ENCODE peak calls at places on chromosome 18, in ten cellular contexts. One of them, this sample, is unnamed.

GRCh38 chr18:52156166-52156565 is 183.8 kb upstream of the DCC start:
- DNase-seq in GM20000: no peak
- DNase-seq in NCI-H2029: no peak
- DNase-seq in anterior cingulate cortex: no peak
- DNase-seq in renal cortical epithelial cell: peak
- DNase-seq in NCI-H1092: no peak
- DNase-seq in activated gamma-delta T cell treated with Interleukin-2 at 50 U/mL for 16 hours: no peak
- DNase-seq in HT1080: no peak
- DNase-seq in 8988T: no peak
- DNase-seq in activated T-cell treated with anti-CD3 and anti-CD28 coated beads for 1 hour: no peak
- DNase-seq in this sample: no peak

GRCh38 chr18:59008302-59008974 is 131.2 kb upstream of the SEC11C start:
- DNase-seq in GM20000: no peak
- DNase-seq in NCI-H2029: no peak
- DNase-seq in anterior cingulate cortex: no peak
- DNase-seq in renal cortical epithelial cell: peak
- DNase-seq in NCI-H1092: no peak
- DNase-seq in activated gamma-delta T cell treated with Interleukin-2 at 50 U/mL for 16 hours: no peak
- DNase-seq in HT1080: peak
- DNase-seq in 8988T: no peak
- DNase-seq in activated T-cell treated with anti-CD3 and anti-CD28 coated beads for 1 hour: no peak
- DNase-seq in this sample: no peak

GRCh38 chr18:45142868-45143267 is 462.2 kb downstream of the SETBP1 start:
- DNase-seq in GM20000: no peak
- DNase-seq in NCI-H2029: no peak
- DNase-seq in anterior cingulate cortex: no peak
- DNase-seq in renal cortical epithelial cell: no peak
- DNase-seq in NCI-H1092: no peak
- DNase-seq in activated gamma-delta T cell treated with Interleukin-2 at 50 U/mL for 16 hours: no peak
- DNase-seq in HT1080: no peak
- DNase-seq in 8988T: no peak
- DNase-seq in activated T-cell treated with anti-CD3 and anti-CD28 coated beads for 1 hour: no peak
- DNase-seq in this sample: no peak

GRCh38 chr18:76973512-76974302 is 151.3 kb downstream of the ZNF236 start:
- DNase-seq in GM20000: no peak
- DNase-seq in NCI-H2029: no peak
- DNase-seq in anterior cingulate cortex: no peak
- DNase-seq in renal cortical epithelial cell: no peak
- DNase-seq in NCI-H1092: no peak
- DNase-seq in activated gamma-delta T cell treated with Interleukin-2 at 50 U/mL for 16 hours: no peak
- DNase-seq in HT1080: no peak
- DNase-seq in 8988T: no peak
- DNase-seq in activated T-cell treated with anti-CD3 and anti-CD28 coated beads for 1 hour: no peak
- DNase-seq in this sample: no peak

GRCh38 chr18:13540783-13541182 is 185.6 kb downstream of the FAM210A start:
- DNase-seq in GM20000: no peak
- DNase-seq in NCI-H2029: no peak
- DNase-seq in anterior cingulate cortex: no peak
- DNase-seq in renal cortical epithelial cell: no peak
- DNase-seq in NCI-H1092: no peak
- DNase-seq in activated gamma-delta T cell treated with Interleukin-2 at 50 U/mL for 16 hours: peak
- DNase-seq in HT1080: no peak
- DNase-seq in 8988T: no peak
- DNase-seq in activated T-cell treated with anti-CD3 and anti-CD28 coated beads for 1 hour: peak
- DNase-seq in this sample: no peak

GRCh38 chr18:78713064-78713463 is 266.6 kb upstream of the SALL3 start:
- DNase-seq in GM20000: no peak
- DNase-seq in NCI-H2029: no peak
- DNase-seq in anterior cingulate cortex: no peak
- DNase-seq in renal cortical epithelial cell: no peak
- DNase-seq in NCI-H1092: no peak
- DNase-seq in activated gamma-delta T cell treated with Interleukin-2 at 50 U/mL for 16 hours: no peak
- DNase-seq in HT1080: no peak
- DNase-seq in 8988T: no peak
- DNase-seq in activated T-cell treated with anti-CD3 and anti-CD28 coated beads for 1 hour: no peak
- DNase-seq in this sample: no peak

GRCh38 chr18:76149728-76150127 is 345.3 kb downstream of the ZNF516 start:
- DNase-seq in GM20000: no peak
- DNase-seq in NCI-H2029: no peak
- DNase-seq in anterior cingulate cortex: no peak
- DNase-seq in renal cortical epithelial cell: no peak
- DNase-seq in NCI-H1092: no peak
- DNase-seq in activated gamma-delta T cell treated with Interleukin-2 at 50 U/mL for 16 hours: no peak
- DNase-seq in HT1080: no peak
- DNase-seq in 8988T: no peak
- DNase-seq in activated T-cell treated with anti-CD3 and anti-CD28 coated beads for 1 hour: no peak
- DNase-seq in this sample: no peak

GRCh38 chr18:67545681-67546080 is 29.2 kb upstream of the DSEL start:
- DNase-seq in GM20000: no peak
- DNase-seq in NCI-H2029: no peak
- DNase-seq in anterior cingulate cortex: no peak
- DNase-seq in renal cortical epithelial cell: no peak
- DNase-seq in NCI-H1092: no peak
- DNase-seq in activated gamma-delta T cell treated with Interleukin-2 at 50 U/mL for 16 hours: no peak
- DNase-seq in HT1080: no peak
- DNase-seq in 8988T: no peak
- DNase-seq in activated T-cell treated with anti-CD3 and anti-CD28 coated beads for 1 hour: no peak
- DNase-seq in this sample: no peak

GRCh38 chr18:41646915-41647314 is 308.1 kb upstream of the PIK3C3 start:
- DNase-seq in GM20000: no peak
- DNase-seq in NCI-H2029: no peak
- DNase-seq in anterior cingulate cortex: no peak
- DNase-seq in renal cortical epithelial cell: no peak
- DNase-seq in NCI-H1092: no peak
- DNase-seq in activated gamma-delta T cell treated with Interleukin-2 at 50 U/mL for 16 hours: no peak
- DNase-seq in HT1080: no peak
- DNase-seq in 8988T: no peak
- DNase-seq in activated T-cell treated with anti-CD3 and anti-CD28 coated beads for 1 hour: no peak
- DNase-seq in this sample: no peak

GRCh38 chr18:38007931-38008330 is 442.3 kb upstream of the CELF4 start:
- DNase-seq in GM20000: no peak
- DNase-seq in NCI-H2029: no peak
- DNase-seq in anterior cingulate cortex: no peak
- DNase-seq in renal cortical epithelial cell: peak
- DNase-seq in NCI-H1092: no peak
- DNase-seq in activated gamma-delta T cell treated with Interleukin-2 at 50 U/mL for 16 hours: no peak
- DNase-seq in HT1080: peak
- DNase-seq in 8988T: no peak
- DNase-seq in activated T-cell treated with anti-CD3 and anti-CD28 coated beads for 1 hour: no peak
- DNase-seq in this sample: no peak

GRCh38 chr18:58558514-58558913 is 70.4 kb downstream of the ALPK2 start:
- DNase-seq in GM20000: no peak
- DNase-seq in NCI-H2029: no peak
- DNase-seq in anterior cingulate cortex: no peak
- DNase-seq in renal cortical epithelial cell: no peak
- DNase-seq in NCI-H1092: no peak
- DNase-seq in activated gamma-delta T cell treated with Interleukin-2 at 50 U/mL for 16 hours: no peak
- DNase-seq in HT1080: no peak
- DNase-seq in 8988T: no peak
- DNase-seq in activated T-cell treated with anti-CD3 and anti-CD28 coated beads for 1 hour: no peak
- DNase-seq in this sample: no peak

GRCh38 chr18:61896767-61897166 is 4.0 kb upstream of the RNF152 start:
- DNase-seq in GM20000: no peak
- DNase-seq in NCI-H2029: no peak
- DNase-seq in anterior cingulate cortex: no peak
- DNase-seq in renal cortical epithelial cell: peak
- DNase-seq in NCI-H1092: no peak
- DNase-seq in activated gamma-delta T cell treated with Interleukin-2 at 50 U/mL for 16 hours: no peak
- DNase-seq in HT1080: peak
- DNase-seq in 8988T: no peak
- DNase-seq in activated T-cell treated with anti-CD3 and anti-CD28 coated beads for 1 hour: no peak
- DNase-seq in this sample: no peak

This sample was measured in nucleus accumbens.